ENCODE peak calls at places on chromosomes 2 and 18, in four cellular contexts. One of them, this sample, is unnamed.

GRCh38 chr2:156005999-156006712 is 326.4 kb downstream of the NR4A2 start:
- DNase-seq in anterior cingulate cortex: no peak
- DNase-seq in NB4: peak; percentile 15
- DNase-seq in HEK293T: no peak
- DNase-seq in this sample: no peak

GRCh38 chr18:28485918-28486317 is 309.0 kb upstream of the CDH2 start:
- DNase-seq in NB4: no peak
- DNase-seq in HEK293T: no peak
- DNase-seq in anterior cingulate cortex: no peak
- DNase-seq in this sample: no peak

GRCh38 chr18:23926590-23926989 is 88.0 kb upstream of the TTC39C start:
- DNase-seq in NB4: no peak
- DNase-seq in anterior cingulate cortex: no peak
- DNase-seq in HEK293T: no peak
- DNase-seq in this sample: no peak

GRCh38 chr2:221502270-221502973 is 69.7 kb downstream of the EPHA4 start:
- DNase-seq in anterior cingulate cortex: no peak
- DNase-seq in HEK293T: peak; percentile 20
- DNase-seq in NB4: no peak
- DNase-seq in this sample: no peak

GRCh38 chr18:63828120-63828519 is 52.9 kb downstream of the SERPINB7 start:
- DNase-seq in HEK293T: no peak
- DNase-seq in anterior cingulate cortex: no peak
- DNase-seq in NB4: no peak
- DNase-seq in this sample: no peak

GRCh38 chr2:101464841-101465240 is 10.1 kb downstream of the RFX8 start:
- DNase-seq in NB4: no peak
- DNase-seq in HEK293T: no peak
- DNase-seq in anterior cingulate cortex: no peak
- DNase-seq in this sample: no peak

GRCh38 chr2:240350696-240351087 is 84.8 kb upstream of the GPC1 start:
- DNase-seq in HEK293T: no peak
- DNase-seq in NB4: no peak
- DNase-seq in anterior cingulate cortex: no peak
- DNase-seq in this sample: no peak

GRCh38 chr2:73253901-73254300 is 19.8 kb downstream of the CCT7 start:
- DNase-seq in anterior cingulate cortex: no peak
- DNase-seq in NB4: peak; percentile 86
- DNase-seq in HEK293T: no peak
- DNase-seq in this sample: no peak

GRCh38 chr2:26685943-26686839 is 6.3 kb upstream of the KCNK3 start:
- DNase-seq in NB4: no peak
- DNase-seq in anterior cingulate cortex: no peak
- DNase-seq in HEK293T: no peak
- DNase-seq in this sample: no peak

GRCh38 chr2:15925819-15926218 is 14.5 kb upstream of the MYCN start:
- DNase-seq in NB4: no peak
- DNase-seq in HEK293T: no peak
- DNase-seq in anterior cingulate cortex: no peak
- DNase-seq in this sample: no peak

GRCh38 chr2:228507870-228508269 is 326.4 kb upstream of the SPHKAP start:
- DNase-seq in anterior cingulate cortex: no peak
- DNase-seq in HEK293T: no peak
- DNase-seq in NB4: no peak
- DNase-seq in this sample: no peak

GRCh38 chr2:201854221-201854801 is 48.0 kb downstream of the CDK15 start:
- DNase-seq in HEK293T: no peak
- DNase-seq in anterior cingulate cortex: no peak
- DNase-seq in NB4: no peak
- DNase-seq in this sample: no peak

GRCh38 chr2:173452436-173452835 is 97.8 kb downstream of the CDCA7 start:
- DNase-seq in anterior cingulate cortex: no peak
- DNase-seq in NB4: no peak
- DNase-seq in HEK293T: no peak
- DNase-seq in this sample: no peak

GRCh38 chr2:113886479-113887383 is 3.2 kb upstream of the ACTR3 start:
- DNase-seq in anterior cingulate cortex: peak; percentile 5
- DNase-seq in NB4: peak; percentile 97
- DNase-seq in HEK293T: no peak
- DNase-seq in this sample: no peak

GRCh38 chr2:113887393-113887792 is 2.5 kb upstream of the ACTR3 start:
- DNase-seq in anterior cingulate cortex: no peak
- DNase-seq in HEK293T: no peak
- DNase-seq in NB4: no peak
- DNase-seq in this sample: no peak

GRCh38 chr2:26961603-26962184 is 8.7 kb upstream of the MAPRE3 start:
- DNase-seq in HEK293T: peak; percentile 84
- DNase-seq in anterior cingulate cortex: peak; percentile 71
- DNase-seq in NB4: peak; percentile 85
- DNase-seq in this sample: peak; percentile 57

GRCh38 chr2:193793914-193794313 is 1599.2 kb upstream of the TMEFF2 start:
- DNase-seq in HEK293T: no peak
- DNase-seq in anterior cingulate cortex: no peak
- DNase-seq in NB4: no peak
- DNase-seq in this sample: no peak

GRCh38 chr2:45257820-45258219 is 248.6 kb upstream of the SIX2 start:
- DNase-seq in HEK293T: no peak
- DNase-seq in anterior cingulate cortex: no peak
- DNase-seq in NB4: no peak
- DNase-seq in this sample: no peak

GRCh38 chr2:196725218-196725617 is 74.3 kb downstream of the GTF3C3 start:
- DNase-seq in NB4: no peak
- DNase-seq in HEK293T: no peak
- DNase-seq in anterior cingulate cortex: no peak
- DNase-seq in this sample: no peak

GRCh38 chr2:239711911-239712570 is 311.2 kb upstream of the HDAC4 start:
- DNase-seq in HEK293T: no peak
- DNase-seq in anterior cingulate cortex: no peak
- DNase-seq in NB4: no peak
- DNase-seq in this sample: no peak

GRCh38 chr2:108305901-108306300 is 17.2 kb downstream of the SULT1C2 start:
- DNase-seq in NB4: no peak
- DNase-seq in HEK293T: no peak
- DNase-seq in anterior cingulate cortex: no peak
- DNase-seq in this sample: no peak

GRCh38 chr2:137333386-137333972 is 568.1 kb downstream of the THSD7B start:
- DNase-seq in HEK293T: no peak
- DNase-seq in anterior cingulate cortex: no peak
- DNase-seq in NB4: no peak
- DNase-seq in this sample: no peak

GRCh38 chr2:170822292-170822884 is 5.7 kb downstream of the GAD1 start:
- DNase-seq in NB4: no peak
- DNase-seq in anterior cingulate cortex: no peak
- DNase-seq in HEK293T: no peak
- DNase-seq in this sample: peak; percentile 16

GRCh38 chr18:45854036-45854586 is 28.6 kb downstream of the SIGLEC15 start:
- DNase-seq in HEK293T: no peak
- DNase-seq in NB4: no peak
- DNase-seq in anterior cingulate cortex: no peak
- DNase-seq in this sample: no peak

GRCh38 chr2:54561795-54562592 is 105.9 kb downstream of the SPTBN1 start:
- DNase-seq in NB4: peak; percentile 58
- DNase-seq in HEK293T: no peak
- DNase-seq in anterior cingulate cortex: no peak
- DNase-seq in this sample: no peak

This sample was measured in caudate nucleus.